ENCODE peak calls at places on chromosomes 2 and 18, in seven cellular contexts. W is HCT116, H is GM12878, V is stomach, T is prostate gland, Z is transverse colon, M is GM23338. D is an unnamed sample.
A peak's percentile ranks its signal among the peaks of the same experiment; 100 is the strongest.

GRCh38 chr2:205073433-205074020 is 528.3 kb downstream of the PARD3B start:
- DNase-seq in W (no peak), H (no peak), V (no peak), T (no peak), Z (no peak), M (no peak), D (no peak)

GRCh38 chr2:241417626-241418025 is 61.5 kb downstream of the FARP2 start:
- DNase-seq in W (no peak), H (no peak), V (no peak), T (no peak), Z (no peak), M (no peak), D (no peak)

GRCh38 chr2:27494944-27495554 is at the start of gene FNDC4:
- DNase-seq in W (no peak), H (no peak), V (peak; percentile 29), T (no peak), Z (peak; percentile 15), M (peak; percentile 76), D (no peak)

GRCh38 chr18:3667255-3668137 is 217.5 kb downstream of the TGIF1 start:
- DNase-seq in W (no peak), H (no peak), V (no peak), T (no peak), Z (no peak), M (no peak), D (no peak)

GRCh38 chr18:56267334-56267733 is 371.1 kb downstream of the TXNL1 start:
- DNase-seq in W (no peak), H (no peak), V (no peak), T (no peak), Z (no peak), M (no peak), D (no peak)

GRCh38 chr2:74947703-74948102 is 10.7 kb upstream of the POLE4 start:
- DNase-seq in W (no peak), H (no peak), V (no peak), T (no peak), Z (no peak), M (peak; percentile 88), D (no peak)

GRCh38 chr2:71347517-71347916 is 15.9 kb downstream of the ZNF638 start:
- DNase-seq in W (no peak), H (no peak), V (no peak), T (no peak), Z (no peak), M (peak; percentile 45), D (no peak)

GRCh38 chr2:222523783-222524544 is 99.6 kb downstream of the SGPP2 start:
- DNase-seq in W (no peak), H (no peak), V (no peak), T (no peak), Z (no peak), M (no peak), D (no peak)

GRCh38 chr18:74789078-74789477 is 191.4 kb downstream of the ZNF407 start:
- DNase-seq in W (no peak), H (no peak), V (no peak), T (no peak), Z (no peak), M (no peak), D (no peak)

GRCh38 chr18:70578480-70578879 is 289.6 kb downstream of the SOCS6 start:
- DNase-seq in W (no peak), H (no peak), V (no peak), T (no peak), Z (no peak), M (no peak), D (no peak)

GRCh38 chr2:44362207-44363015 is 664 bp downstream of the CAMKMT start:
- DNase-seq in W (peak; percentile 4), H (peak; percentile 33), V (peak; percentile 42), T (peak; percentile 39), Z (peak; percentile 49), M (peak; percentile 77), D (no peak)

GRCh38 chr2:217693363-217693762 is 309.4 kb downstream of the TNS1 start:
- DNase-seq in W (no peak), H (no peak), V (no peak), T (no peak), Z (no peak), M (no peak), D (no peak)
- TF ChIP-seq POLR2AphosphoS5 in W (no peak), H (no peak), V (no peak), T (no peak), Z (no peak), M (no peak), D (no peak)

GRCh38 chr2:8477511-8478132 is 204.2 kb upstream of the ID2 start:
- DNase-seq in W (no peak), H (peak; percentile 95), V (no peak), T (no peak), Z (no peak), M (no peak), D (no peak)
- H3K4me1 ChIP-seq in W (no peaks in the 10 kb centered on the region), H (peaks cover 68% of the 10 kb centered on the region), V (peaks cover 33% of the 10 kb centered on the region), T (peaks cover 3% of the 10 kb centered on the region), Z (peaks cover 43% of the 10 kb centered on the region), M (no peaks in the 10 kb centered on the region), D (no peaks in the 10 kb centered on the region)

DNA sequence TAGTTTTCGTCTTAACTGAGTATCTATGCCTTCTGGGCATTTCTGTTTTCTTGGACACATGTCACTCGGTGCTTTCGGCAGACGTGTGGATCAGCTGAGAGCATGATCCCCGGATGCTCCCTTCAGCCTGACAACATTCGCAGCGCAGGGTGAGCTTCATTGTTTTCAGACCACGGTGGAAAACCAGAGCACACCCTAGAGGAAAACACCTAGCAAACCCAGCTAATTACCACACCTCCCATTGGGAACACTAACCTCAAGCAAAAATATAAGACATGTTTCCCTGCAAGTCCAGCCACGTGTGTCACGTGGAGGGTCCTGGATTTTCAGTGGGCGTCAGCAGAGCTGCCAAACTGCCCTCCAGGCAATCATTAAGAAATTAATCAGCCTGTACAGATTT is 31.0 kb downstream of the ANKRD29 start:
- DNase-seq in W (no peak), H (no peak), V (no peak), T (no peak), Z (no peak), M (peak; percentile 54), D (no peak)
- TF ChIP-seq CTCF in W (no peak), H (no peak), V (no peak), T (no peak), Z (no peak), M (no peak), D (no peak)

DNA sequence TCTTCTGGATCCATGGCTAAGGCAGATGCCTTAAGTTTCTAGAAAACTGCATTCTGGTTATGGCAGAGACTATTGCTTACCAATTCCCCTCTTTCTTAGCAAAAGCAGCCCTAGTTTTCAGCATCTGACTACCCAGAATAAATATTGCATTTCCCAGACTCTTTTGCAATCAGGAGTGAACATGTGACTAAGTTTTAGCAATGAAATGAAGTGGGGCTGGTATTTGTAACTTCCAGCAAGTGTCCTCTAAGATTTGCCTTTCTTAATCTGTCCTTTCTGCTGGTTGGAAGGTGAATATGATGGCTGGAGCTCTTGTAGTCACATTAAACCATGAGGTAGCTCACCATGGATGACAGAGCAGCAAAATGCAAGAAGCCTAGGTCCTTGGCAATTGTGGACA is 132.9 kb upstream of the PKDCC start:
- DNase-seq in W (no peak), H (no peak), V (no peak), T (no peak), Z (no peak), M (no peak), D (no peak)
- TF ChIP-seq POLR2AphosphoS5 in W (no peak), H (no peak), V (no peak), T (no peak), Z (no peak), M (no peak), D (no peak)